ENCODE peak calls at places on chromosome 16, in four cellular contexts. M is endothelial cell, H is colonic mucosa, G is amygdala. R is an unnamed sample.

GRCh38 chr16:17159616-17160015 is 311.1 kb downstream of the XYLT1 start:
- DNase-seq in M (no peak), H (no peak), G (no peak), R (no peak)

GRCh38 chr16:84048871-84049270 is 6.3 kb upstream of the SLC38A8 start:
- DNase-seq in M (no peak), H (no peak), G (no peak), R (no peak)

GRCh38 chr16:27359051-27359450 is 42.9 kb upstream of the IL21R start:
- DNase-seq in M (no peak), H (no peak), G (no peak), R (no peak)

GRCh38 chr16:51313204-51313603 is 162.1 kb upstream of the SALL1 start:
- DNase-seq in M (no peak), H (no peak), G (no peak), R (no peak)

GRCh38 chr16:69619514-69619913 is 53.7 kb downstream of the NFAT5 start:
- DNase-seq in M (no peak), H (no peak), G (no peak), R (no peak)

GRCh38 chr16:4886151-4886550 is 38.9 kb downstream of the UBN1 start:
- DNase-seq in M (no peak), H (no peak), G (no peak), R (no peak)

GRCh38 chr16:27326738-27327585 is 13.2 kb downstream of the IL4R start:
- DNase-seq in M (peak; percentile 50), H (peak; percentile 64), G (no peak), R (peak; percentile 67)

GRCh38 chr16:28193530-28194423 is 18.0 kb downstream of the XPO6 start:
- DNase-seq in M (no peak), H (no peak), G (no peak), R (no peak)

GRCh38 chr16:85571813-85572619 is 41.1 kb upstream of the GSE1 start:
- DNase-seq in M (no peak), H (no peak), G (no peak), R (peak; percentile 61)

GRCh38 chr16:72876981-72877373 is 171.0 kb downstream of the ZFHX3 start:
- DNase-seq in M (no peak), H (no peak), G (no peak), R (no peak)

GRCh38 chr16:57616241-57616640 is 12.2 kb upstream of the ADGRG1 start:
- DNase-seq in M (no peak), H (peak; percentile 18), G (no peak), R (no peak)

GRCh38 chr16:15880434-15880833 is 8.0 kb downstream of the CEP20 start:
- DNase-seq in M (no peak), H (no peak), G (no peak), R (no peak)

GRCh38 chr16:55656695-55657092 is 906 bp downstream of the SLC6A2 start:
- DNase-seq in M (peak; percentile 8), H (no peak), G (no peak), R (no peak)

R was measured in Peyer's patch.